ENCODE peak calls at places on chromosomes 12 and 14, in seven cellular contexts. U is neuronal stem cell, Z is A549, L is sigmoid colon, R is brain microvascular endothelial cell, K is cardiac fibroblast, G is transverse colon. C is an unnamed sample.

GRCh38 chr14:74675219-74675618 is 37.7 kb downstream of the AREL1 start:
- DNase-seq in L (no peak), K (no peak), R (no peak), U (no peak), Z (no peak), G (no peak), C (no peak)

GRCh38 chr12:75648856-75649255 is 137.4 kb upstream of the KRR1 start:
- DNase-seq in Z (no peak), G (no peak), K (no peak), R (no peak), U (no peak), L (no peak), C (no peak)

GRCh38 chr12:105451211-105451610 is 120.7 kb downstream of the C12orf75 start:
- DNase-seq in R (peak), U (no peak), K (no peak), L (no peak), Z (no peak), G (no peak), C (no peak)

GRCh38 chr14:54127526-54127925 is 170.9 kb upstream of the BMP4 start:
- DNase-seq in G (no peak), Z (no peak), R (peak), U (no peak), L (no peak), K (peak), C (no peak)

GRCh38 chr12:120229071-120229582 is 28.2 kb upstream of the RPLP0 start:
- DNase-seq in G (no peak), R (no peak), U (no peak), L (peak), Z (no peak), K (no peak), C (no peak)

GRCh38 chr12:32893008-32893407 is 3.6 kb downstream of the PKP2 start:
- DNase-seq in K (no peak), L (no peak), G (no peak), R (no peak), Z (no peak), U (no peak), C (no peak)

GRCh38 chr12:57793920-57794319 is 11.3 kb downstream of the TSFM start:
- DNase-seq in U (no peak), K (peak), L (no peak), Z (no peak), R (peak), G (no peak), C (no peak)

GRCh38 chr12:7012024-7012607 is 6.2 kb downstream of the LPCAT3 start:
- DNase-seq in G (no peak), K (no peak), Z (no peak), R (no peak), U (no peak), L (no peak), C (no peak)

GRCh38 chr14:66070542-66071319 is 415.4 kb upstream of the CCDC196 start:
- DNase-seq in U (peak), L (no peak), K (peak), R (peak), Z (peak), G (peak), C (no peak)

GRCh38 chr12:115163710-115164109 is 479.7 kb upstream of the TBX3 start:
- DNase-seq in Z (no peak), G (no peak), R (no peak), L (no peak), K (no peak), U (peak), C (no peak)

GRCh38 chr12:119052001-119052400 is 70.7 kb downstream of the SRRM4 start:
- DNase-seq in K (no peak), R (no peak), L (no peak), U (no peak), Z (no peak), G (no peak), C (no peak)

GRCh38 chr12:8840938-8841633 is 18.7 kb downstream of the A2ML1 start:
- DNase-seq in L (no peak), Z (no peak), K (no peak), U (no peak), G (no peak), R (no peak), C (no peak)

GRCh38 chr14:86781111-86781510 is 1211.9 kb downstream of the GALC start:
- DNase-seq in L (no peak), G (no peak), Z (no peak), R (no peak), U (no peak), K (no peak), C (no peak)

GRCh38 chr14:47785041-47785440 is 109.6 kb upstream of the MDGA2 start:
- DNase-seq in R (no peak), U (no peak), Z (no peak), G (no peak), K (no peak), L (no peak), C (no peak)

GRCh38 chr12:92558806-92559205 is 144.0 kb upstream of the PLEKHG7 start:
- DNase-seq in K (no peak), U (no peak), L (no peak), Z (no peak), R (peak), G (no peak), C (no peak)

GRCh38 chr12:115866909-115867525 is 410.5 kb downstream of the MED13L start:
- DNase-seq in Z (peak), L (no peak), K (no peak), U (no peak), R (no peak), G (peak), C (no peak)

GRCh38 chr12:113386866-113387566 is 16.7 kb downstream of the SDS start:
- DNase-seq in K (no peak), Z (no peak), R (no peak), U (no peak), G (no peak), L (no peak), C (no peak)

GRCh38 chr12:10097521-10097920 is 1.3 kb downstream of the CLEC1A start:
- DNase-seq in Z (no peak), U (no peak), K (no peak), L (no peak), G (no peak), R (no peak), C (no peak)

GRCh38 chr12:5716221-5716620 is 228.8 kb downstream of the ANO2 start:
- DNase-seq in U (no peak), G (peak), Z (no peak), L (no peak), K (no peak), R (no peak), C (no peak)

GRCh38 chr14:20970983-20971704 is 15.9 kb downstream of the RNASE2 start:
- DNase-seq in U (peak), L (peak), K (peak), Z (peak), R (peak), G (peak), C (peak)

GRCh38 chr12:112837629-112838191 is 46.2 kb downstream of the RPH3A start:
- DNase-seq in U (no peak), Z (peak), L (no peak), G (no peak), K (peak), R (peak), C (no peak)

GRCh38 chr14:69904246-69904645 is 25.0 kb downstream of the SMOC1 start:
- DNase-seq in G (no peak), K (no peak), U (no peak), Z (no peak), R (no peak), L (no peak), C (no peak)

GRCh38 chr12:65121049-65121955 is at the start of gene WIF1:
- DNase-seq in K (peak), R (no peak), U (peak), Z (no peak), G (peak), L (peak), C (peak)

DNA sequence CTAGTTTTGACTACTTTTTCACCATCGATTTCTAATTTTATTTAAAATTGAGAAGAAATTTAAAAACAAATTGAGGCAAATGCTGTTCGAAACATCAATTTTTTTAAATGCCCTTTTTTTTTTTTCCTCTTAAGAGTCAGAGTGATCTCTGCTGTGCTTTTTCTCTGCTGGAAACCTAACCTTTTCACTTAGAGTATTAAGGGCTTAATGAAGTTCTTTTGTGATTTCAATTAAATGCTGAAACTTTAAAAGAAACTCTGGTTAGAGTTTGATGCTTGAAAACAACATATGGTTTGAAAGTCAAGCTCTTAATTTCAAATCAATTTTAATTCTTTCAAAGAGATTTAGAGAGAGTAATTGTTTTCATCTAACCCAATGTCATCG is 171.8 kb downstream of the TMTC2 start:
- DNase-seq in G (no peak), L (no peak), R (no peak), Z (no peak), K (no peak), U (no peak), C (no peak)
- H3K4me3 ChIP-seq in G (no peak), L (no peak), R (no peak), Z (no peak), K (no peak), U (no peak), C (peak)

DNA sequence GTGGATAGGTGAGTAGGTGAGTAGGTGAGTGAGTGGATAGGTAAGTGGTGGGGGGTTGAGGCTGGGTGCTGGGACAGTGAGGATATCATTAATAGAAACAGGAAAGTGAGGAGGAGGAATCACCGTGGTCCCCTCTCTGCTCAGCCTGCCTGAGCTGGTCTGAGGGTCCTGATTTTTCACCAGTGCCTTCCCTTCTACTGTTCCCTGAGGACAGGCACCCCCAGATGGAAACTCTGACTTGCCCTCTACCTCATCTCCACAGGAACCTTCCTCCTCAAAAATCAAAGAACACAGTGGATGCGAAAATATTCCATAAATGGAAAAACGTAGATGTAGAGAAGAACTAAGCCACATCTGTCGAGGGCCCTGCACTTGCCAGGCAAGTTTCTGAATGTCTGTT is 1.9 kb downstream of the GPR68 start:
- DNase-seq in K (no peak), Z (no peak), U (no peak), G (no peak), R (no peak), L (no peak), C (no peak)
- H3K4me3 ChIP-seq in K (no peak), Z (no peak), U (no peak), G (no peak), R (no peak), L (no peak), C (no peak)

GRCh38 chr14:103121161-103121845 is 2.0 kb upstream of the TNFAIP2 start:
- DNase-seq in K (peak), R (no peak), G (peak), U (no peak), L (peak), Z (no peak), C (peak)
- H3K4me3 ChIP-seq in K (no peak), R (no peak), G (peak), U (no peak), L (no peak), Z (no peak), C (no peak)

GRCh38 chr14:72894623-72895378 is 900 bp upstream of the DPF3 start:
- DNase-seq in K (no peak), G (peak), Z (no peak), L (no peak), R (no peak), U (peak), C (no peak)
- H3K4me3 ChIP-seq in K (peak), G (peak), Z (peak), L (peak), R (peak), U (no peak), C (peak)

GRCh38 chr12:26939953-26940352 is 1.7 kb downstream of the FGFR1OP2 start:
- DNase-seq in G (no peak), Z (no peak), U (no peak), R (no peak), L (no peak), K (no peak), C (no peak)
- H3K4me3 ChIP-seq in G (peak), Z (peak), U (no peak), R (peak), L (peak), K (peak), C (peak)

GRCh38 chr14:28767239-28767850 is 758 bp downstream of the FOXG1 start:
- DNase-seq in L (no peak), R (no peak), Z (no peak), U (no peak), G (no peak), K (no peak), C (no peak)
- H3K4me3 ChIP-seq in L (no peak), R (no peak), Z (peak), U (peak), G (peak), K (no peak), C (no peak)

DNA sequence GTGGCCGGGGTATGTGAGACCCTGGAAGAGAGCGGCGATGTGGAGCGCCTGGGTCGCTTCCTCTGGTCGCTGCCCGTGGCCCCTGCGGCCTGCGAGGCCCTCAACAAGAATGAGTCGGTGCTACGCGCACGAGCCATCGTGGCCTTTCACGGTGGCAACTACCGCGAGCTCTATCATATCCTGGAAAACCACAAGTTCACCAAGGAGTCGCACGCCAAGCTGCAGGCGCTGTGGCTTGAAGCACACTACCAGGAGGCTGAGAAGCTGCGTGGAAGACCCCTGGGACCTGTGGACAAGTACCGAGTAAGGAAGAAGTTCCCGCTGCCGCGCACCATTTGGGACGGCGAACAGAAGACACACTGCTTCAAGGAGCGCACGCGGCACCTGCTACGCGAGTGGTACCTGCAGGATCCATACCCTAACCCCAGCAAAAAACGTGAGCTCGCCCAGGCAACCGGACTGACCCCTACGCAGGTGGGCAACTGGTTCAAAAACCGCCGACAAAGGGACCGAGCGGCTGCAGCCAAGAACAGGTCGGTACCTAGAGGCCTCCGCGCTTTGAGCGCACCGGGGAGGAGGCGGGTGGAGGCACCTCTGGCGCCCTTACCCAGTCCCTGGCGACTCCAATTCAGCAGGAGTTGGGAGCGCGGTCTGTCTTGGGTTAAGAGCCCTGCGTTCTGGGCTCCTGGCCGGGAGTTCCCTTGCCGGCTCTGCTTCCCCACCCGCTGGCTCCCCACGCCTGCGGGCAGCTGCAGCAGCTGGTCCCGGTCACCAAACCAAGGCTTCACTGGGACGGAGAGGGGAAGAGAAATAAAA is 700 bp downstream of the SIX6 start:
- DNase-seq in K (no peak), L (no peak), G (no peak), R (no peak), U (peak), Z (no peak), C (no peak)
- H3K4me3 ChIP-seq in K (no peak), L (no peak), G (no peak), R (no peak), U (peak), Z (no peak), C (no peak)

GRCh38 chr12:14958361-14959125 is 2.9 kb downstream of the ARHGDIB start:
- DNase-seq in Z (no peak), G (no peak), K (no peak), R (no peak), U (no peak), L (no peak), C (no peak)

GRCh38 chr12:14959463-14959862 is 1.9 kb downstream of the ARHGDIB start:
- DNase-seq in Z (no peak), K (no peak), U (no peak), R (no peak), L (no peak), G (no peak), C (no peak)

GRCh38 chr12:14955876-14956811 is 5.3 kb downstream of the ARHGDIB start:
- DNase-seq in G (no peak), K (no peak), U (no peak), R (no peak), L (no peak), Z (no peak), C (no peak)

GRCh38 chr12:14959126-14959440 is 2.3 kb downstream of the ARHGDIB start:
- DNase-seq in R (no peak), K (no peak), U (no peak), Z (no peak), L (no peak), G (no peak), C (no peak)

GRCh38 chr12:14957769-14958168 is 3.6 kb downstream of the ARHGDIB start:
- DNase-seq in K (no peak), R (no peak), Z (no peak), G (peak), L (no peak), U (no peak), C (no peak)
- H3K4me3 ChIP-seq in K (no peak), R (no peak), Z (no peak), G (peak), L (no peak), U (no peak), C (no peak)

C was measured in kidney.